ENCODE peak calls at places on chromosomes 2 and 18, in ten cellular contexts. One of them, this sample, is unnamed.

GRCh38 chr2:109614715-109615636 is 812 bp downstream of the SOWAHC start:
- DNase-seq in GM12891: no peak
- DNase-seq in IMR-90: no peak
- DNase-seq in A549: no peak
- DNase-seq in stomach: no peak
- DNase-seq in adrenal gland: no peak
- DNase-seq in tibial nerve: no peak
- DNase-seq in right lobe of liver: peak; percentile 50
- DNase-seq in gastrocnemius medialis: no peak
- DNase-seq in heart left ventricle: peak; percentile 39
- DNase-seq in this sample: no peak

GRCh38 chr2:38013158-38013752 is 62.7 kb downstream of the CYP1B1 start:
- DNase-seq in GM12891: no peak
- DNase-seq in IMR-90: peak; percentile 53
- DNase-seq in A549: no peak
- DNase-seq in stomach: no peak
- DNase-seq in adrenal gland: no peak
- DNase-seq in tibial nerve: no peak
- DNase-seq in right lobe of liver: no peak
- DNase-seq in gastrocnemius medialis: no peak
- DNase-seq in heart left ventricle: no peak
- DNase-seq in this sample: no peak

GRCh38 chr2:42840141-42840540 is 47.8 kb upstream of the HAAO start:
- DNase-seq in GM12891: no peak
- DNase-seq in IMR-90: no peak
- DNase-seq in A549: no peak
- DNase-seq in stomach: no peak
- DNase-seq in adrenal gland: peak; percentile 33
- DNase-seq in tibial nerve: peak; percentile 10
- DNase-seq in right lobe of liver: no peak
- DNase-seq in gastrocnemius medialis: no peak
- DNase-seq in heart left ventricle: no peak
- DNase-seq in this sample: no peak

GRCh38 chr2:62045017-62045543 is 139.6 kb downstream of the COMMD1 start:
- DNase-seq in GM12891: no peak
- DNase-seq in IMR-90: no peak
- DNase-seq in A549: no peak
- DNase-seq in stomach: no peak
- DNase-seq in adrenal gland: no peak
- DNase-seq in tibial nerve: no peak
- DNase-seq in right lobe of liver: no peak
- DNase-seq in gastrocnemius medialis: no peak
- DNase-seq in heart left ventricle: no peak
- DNase-seq in this sample: no peak

GRCh38 chr2:56357655-56358295 is 174.0 kb downstream of the CCDC85A start:
- DNase-seq in GM12891: no peak
- DNase-seq in IMR-90: peak; percentile 4
- DNase-seq in A549: no peak
- DNase-seq in stomach: no peak
- DNase-seq in adrenal gland: no peak
- DNase-seq in tibial nerve: no peak
- DNase-seq in right lobe of liver: no peak
- DNase-seq in gastrocnemius medialis: no peak
- DNase-seq in heart left ventricle: no peak
- DNase-seq in this sample: no peak

GRCh38 chr2:45067859-45068642 is 58.8 kb upstream of the SIX2 start:
- DNase-seq in GM12891: no peak
- DNase-seq in IMR-90: no peak
- DNase-seq in A549: no peak
- DNase-seq in stomach: no peak
- DNase-seq in adrenal gland: no peak
- DNase-seq in tibial nerve: no peak
- DNase-seq in right lobe of liver: no peak
- DNase-seq in gastrocnemius medialis: no peak
- DNase-seq in heart left ventricle: no peak
- DNase-seq in this sample: no peak

GRCh38 chr2:13581471-13581870 is 864.7 kb downstream of the TRIB2 start:
- DNase-seq in GM12891: no peak
- DNase-seq in IMR-90: no peak
- DNase-seq in A549: no peak
- DNase-seq in stomach: no peak
- DNase-seq in adrenal gland: no peak
- DNase-seq in tibial nerve: no peak
- DNase-seq in right lobe of liver: no peak
- DNase-seq in gastrocnemius medialis: no peak
- DNase-seq in heart left ventricle: no peak
- DNase-seq in this sample: no peak

GRCh38 chr18:79335833-79336360 is 59.8 kb upstream of the NFATC1 start:
- DNase-seq in GM12891: no peak
- DNase-seq in IMR-90: no peak
- DNase-seq in A549: no peak
- DNase-seq in stomach: no peak
- DNase-seq in adrenal gland: no peak
- DNase-seq in tibial nerve: no peak
- DNase-seq in right lobe of liver: no peak
- DNase-seq in gastrocnemius medialis: no peak
- DNase-seq in heart left ventricle: no peak
- DNase-seq in this sample: no peak

GRCh38 chr2:54808642-54809041 is 85.2 kb downstream of the EML6 start:
- DNase-seq in GM12891: no peak
- DNase-seq in IMR-90: peak; percentile 5
- DNase-seq in A549: no peak
- DNase-seq in stomach: no peak
- DNase-seq in adrenal gland: no peak
- DNase-seq in tibial nerve: no peak
- DNase-seq in right lobe of liver: no peak
- DNase-seq in gastrocnemius medialis: no peak
- DNase-seq in heart left ventricle: no peak
- DNase-seq in this sample: no peak

DNA sequence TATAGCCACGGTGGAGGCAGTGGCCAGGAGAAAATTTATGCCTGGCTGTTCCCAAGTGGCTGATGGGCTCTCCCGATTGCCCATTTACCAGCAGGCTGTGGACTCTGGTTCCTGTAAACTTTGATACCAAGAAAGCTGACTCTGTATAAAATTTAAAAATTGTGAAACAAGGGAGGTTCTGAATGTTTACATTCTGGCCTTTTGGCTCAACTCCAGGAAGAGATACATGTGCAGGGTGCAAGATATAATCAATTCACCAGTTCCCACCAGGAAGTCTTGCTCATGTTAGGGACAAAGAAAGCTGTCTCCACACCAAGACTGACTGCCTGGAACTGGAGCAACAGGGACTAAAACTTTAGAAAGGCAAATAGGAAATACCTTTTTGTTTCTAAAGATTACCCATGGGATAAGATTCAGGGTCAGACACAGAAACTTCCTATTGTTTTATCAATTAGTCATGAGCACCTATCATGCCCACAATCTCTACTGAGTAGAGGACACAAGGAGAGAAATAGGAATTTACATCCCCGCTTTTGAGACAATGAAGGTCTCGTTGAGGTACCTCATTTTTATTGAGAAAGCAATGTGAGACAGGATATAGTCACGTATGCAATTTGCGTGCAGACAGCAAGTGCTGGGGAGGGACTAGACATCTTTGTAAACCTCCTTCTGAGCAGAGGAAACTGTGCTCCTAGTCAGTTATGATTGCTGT is 123.5 kb downstream of the LIPG start:
- DNase-seq in GM12891: no peak
- DNase-seq in IMR-90: peak; percentile 35
- DNase-seq in A549: no peak
- DNase-seq in stomach: no peak
- DNase-seq in adrenal gland: no peak
- DNase-seq in tibial nerve: no peak
- DNase-seq in right lobe of liver: peak; percentile 43
- DNase-seq in gastrocnemius medialis: no peak
- DNase-seq in heart left ventricle: no peak
- DNase-seq in this sample: no peak
- TF ChIP-seq POLR2A in GM12891: no peak
- TF ChIP-seq POLR2A in IMR-90: no peak
- TF ChIP-seq POLR2A in A549: no peak
- TF ChIP-seq POLR2A in stomach: no peak
- TF ChIP-seq POLR2A in adrenal gland: no peak
- TF ChIP-seq POLR2A in tibial nerve: no peak
- TF ChIP-seq POLR2A in right lobe of liver: no peak
- TF ChIP-seq POLR2A in gastrocnemius medialis: no peak
- TF ChIP-seq POLR2A in heart left ventricle: no peak
- TF ChIP-seq POLR2A in this sample: no peak

GRCh38 chr2:230865766-230866703 is 1.3 kb downstream of the ITM2C start:
- DNase-seq in GM12891: no peak
- DNase-seq in IMR-90: no peak
- DNase-seq in A549: no peak
- DNase-seq in stomach: peak; percentile 54
- DNase-seq in adrenal gland: no peak
- DNase-seq in tibial nerve: no peak
- DNase-seq in right lobe of liver: no peak
- DNase-seq in gastrocnemius medialis: no peak
- DNase-seq in heart left ventricle: peak; percentile 34
- DNase-seq in this sample: no peak

GRCh38 chr2:230865324-230865765 is 603 bp downstream of the ITM2C start:
- DNase-seq in GM12891: no peak
- DNase-seq in IMR-90: no peak
- DNase-seq in A549: no peak
- DNase-seq in stomach: no peak
- DNase-seq in adrenal gland: no peak
- DNase-seq in tibial nerve: no peak
- DNase-seq in right lobe of liver: no peak
- DNase-seq in gastrocnemius medialis: no peak
- DNase-seq in heart left ventricle: no peak
- DNase-seq in this sample: no peak

GRCh38 chr2:230864122-230864604 is 579 bp upstream of the ITM2C start:
- DNase-seq in GM12891: no peak
- DNase-seq in IMR-90: no peak
- DNase-seq in A549: no peak
- DNase-seq in stomach: no peak
- DNase-seq in adrenal gland: no peak
- DNase-seq in tibial nerve: no peak
- DNase-seq in right lobe of liver: no peak
- DNase-seq in gastrocnemius medialis: no peak
- DNase-seq in heart left ventricle: no peak
- DNase-seq in this sample: no peak

GRCh38 chr2:230863442-230864121 is 1.2 kb upstream of the ITM2C start:
- DNase-seq in GM12891: no peak
- DNase-seq in IMR-90: no peak
- DNase-seq in A549: no peak
- DNase-seq in stomach: no peak
- DNase-seq in adrenal gland: no peak
- DNase-seq in tibial nerve: no peak
- DNase-seq in right lobe of liver: no peak
- DNase-seq in gastrocnemius medialis: no peak
- DNase-seq in heart left ventricle: no peak
- DNase-seq in this sample: no peak

GRCh38 chr2:230864605-230865323 is at the start of gene ITM2C:
- DNase-seq in GM12891: peak; percentile 88
- DNase-seq in IMR-90: peak; percentile 62
- DNase-seq in A549: peak; percentile 76
- DNase-seq in stomach: peak; percentile 75
- DNase-seq in adrenal gland: peak; percentile 73
- DNase-seq in tibial nerve: no peak
- DNase-seq in right lobe of liver: peak; percentile 71
- DNase-seq in gastrocnemius medialis: no peak
- DNase-seq in heart left ventricle: peak; percentile 72
- DNase-seq in this sample: peak; percentile 69
- TF ChIP-seq POLR2A in GM12891: peak; percentile 31
- TF ChIP-seq POLR2A in IMR-90: no peak
- TF ChIP-seq POLR2A in A549: peak; percentile 81
- TF ChIP-seq POLR2A in stomach: no peak
- TF ChIP-seq POLR2A in adrenal gland: peak; percentile 36
- TF ChIP-seq POLR2A in tibial nerve: no peak
- TF ChIP-seq POLR2A in right lobe of liver: peak; percentile 52
- TF ChIP-seq POLR2A in gastrocnemius medialis: no peak
- TF ChIP-seq POLR2A in heart left ventricle: no peak
- TF ChIP-seq POLR2A in this sample: no peak

DNA sequence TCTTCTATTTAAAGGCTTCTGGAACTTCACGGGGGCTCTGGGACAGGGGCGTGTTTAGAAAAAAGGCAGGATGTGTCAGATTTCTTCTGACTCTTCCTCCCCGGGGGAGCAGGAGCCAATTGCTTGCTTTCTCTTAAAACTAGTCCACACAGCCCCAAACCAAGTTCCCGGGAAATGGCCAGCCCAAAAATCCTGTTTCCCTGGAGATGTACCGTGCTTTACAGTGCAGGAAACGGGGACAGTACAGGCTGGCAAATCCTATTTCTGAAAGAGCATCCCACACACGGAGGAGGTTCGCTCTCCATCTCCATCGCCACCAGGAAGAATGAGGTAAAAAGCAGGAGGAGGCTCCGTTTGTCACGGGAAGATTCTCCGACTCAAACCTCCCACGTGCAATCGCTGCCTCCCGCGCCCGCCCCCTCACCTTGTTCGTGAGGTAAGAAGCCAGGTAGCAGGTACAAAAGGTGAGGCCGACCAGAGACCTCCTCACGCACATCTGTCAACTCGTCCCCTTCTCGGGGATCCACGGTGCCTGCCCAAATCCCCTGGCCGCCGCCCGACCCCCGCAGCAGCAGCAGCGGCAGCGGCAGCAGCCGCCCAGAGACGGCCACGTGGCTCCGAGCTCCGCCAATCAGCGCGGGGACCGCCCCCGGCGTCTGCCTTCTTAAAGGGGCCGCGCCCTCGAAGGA is 15.6 kb upstream of the RIOK3 start:
- DNase-seq in GM12891: peak; percentile 71
- DNase-seq in IMR-90: peak; percentile 62
- DNase-seq in A549: peak; percentile 51
- DNase-seq in stomach: peak; percentile 85
- DNase-seq in adrenal gland: peak; percentile 90
- DNase-seq in tibial nerve: peak; percentile 75
- DNase-seq in right lobe of liver: peak; percentile 88
- DNase-seq in gastrocnemius medialis: peak; percentile 68
- DNase-seq in heart left ventricle: peak; percentile 85
- DNase-seq in this sample: peak; percentile 90
- TF ChIP-seq POLR2A in GM12891: no peak
- TF ChIP-seq POLR2A in IMR-90: peak; percentile 44
- TF ChIP-seq POLR2A in A549: peak; percentile 57
- TF ChIP-seq POLR2A in stomach: no peak
- TF ChIP-seq POLR2A in adrenal gland: no peak
- TF ChIP-seq POLR2A in tibial nerve: no peak
- TF ChIP-seq POLR2A in right lobe of liver: no peak
- TF ChIP-seq POLR2A in gastrocnemius medialis: no peak
- TF ChIP-seq POLR2A in heart left ventricle: peak; percentile 25
- TF ChIP-seq POLR2A in this sample: peak; percentile 49

GRCh38 chr2:177078416-177078815 is 134.2 kb upstream of the HNRNPA3 start:
- DNase-seq in GM12891: no peak
- DNase-seq in IMR-90: peak; percentile 3
- DNase-seq in A549: no peak
- DNase-seq in stomach: peak; percentile 37
- DNase-seq in adrenal gland: no peak
- DNase-seq in tibial nerve: peak; percentile 24
- DNase-seq in right lobe of liver: peak; percentile 80
- DNase-seq in gastrocnemius medialis: peak; percentile 48
- DNase-seq in heart left ventricle: no peak
- DNase-seq in this sample: no peak
- TF ChIP-seq POLR2A in GM12891: no peak
- TF ChIP-seq POLR2A in IMR-90: no peak
- TF ChIP-seq POLR2A in A549: no peak
- TF ChIP-seq POLR2A in stomach: no peak
- TF ChIP-seq POLR2A in adrenal gland: no peak
- TF ChIP-seq POLR2A in tibial nerve: no peak
- TF ChIP-seq POLR2A in right lobe of liver: no peak
- TF ChIP-seq POLR2A in gastrocnemius medialis: no peak
- TF ChIP-seq POLR2A in heart left ventricle: no peak
- TF ChIP-seq POLR2A in this sample: no peak